ENCODE peak calls at places on chromosomes 11 and 22, in seven cellular contexts. One of them, this sample, is unnamed.

GRCh38 chr11:116563028-116563712 is 209.6 kb downstream of the BUD13 start:
- DNase-seq in A549: peak
- DNase-seq in esophagus muscularis mucosa: no peak
- DNase-seq in transverse colon: no peak
- DNase-seq in tibial nerve: no peak
- DNase-seq in ovary: no peak
- DNase-seq in stomach: no peak
- DNase-seq in this sample: no peak

GRCh38 chr22:46810856-46811786 is 48.7 kb downstream of the TBC1D22A start:
- DNase-seq in A549: no peak
- DNase-seq in esophagus muscularis mucosa: no peak
- DNase-seq in transverse colon: no peak
- DNase-seq in tibial nerve: no peak
- DNase-seq in ovary: peak
- DNase-seq in stomach: peak
- DNase-seq in this sample: no peak

GRCh38 chr11:1475841-1476240 is 10.7 kb downstream of the MOB2 start:
- DNase-seq in A549: no peak
- DNase-seq in esophagus muscularis mucosa: no peak
- DNase-seq in transverse colon: no peak
- DNase-seq in tibial nerve: no peak
- DNase-seq in ovary: no peak
- DNase-seq in stomach: no peak
- DNase-seq in this sample: no peak

GRCh38 chr22:26168934-26169311 is 339 bp upstream of the SEZ6L start:
- DNase-seq in A549: no peak
- DNase-seq in esophagus muscularis mucosa: no peak
- DNase-seq in transverse colon: no peak
- DNase-seq in tibial nerve: no peak
- DNase-seq in ovary: peak
- DNase-seq in stomach: no peak
- DNase-seq in this sample: no peak

GRCh38 chr11:61111786-61112517 is 9.7 kb downstream of the CD5 start:
- DNase-seq in A549: no peak
- DNase-seq in esophagus muscularis mucosa: no peak
- DNase-seq in transverse colon: no peak
- DNase-seq in tibial nerve: no peak
- DNase-seq in ovary: no peak
- DNase-seq in stomach: no peak
- DNase-seq in this sample: no peak

GRCh38 chr22:45818130-45819085 is 146.8 kb downstream of the ATXN10 start:
- DNase-seq in A549: no peak
- DNase-seq in esophagus muscularis mucosa: peak
- DNase-seq in transverse colon: no peak
- DNase-seq in tibial nerve: peak
- DNase-seq in ovary: no peak
- DNase-seq in stomach: no peak
- DNase-seq in this sample: no peak

GRCh38 chr11:14904745-14905103 is 12.7 kb upstream of the CYP2R1 start:
- DNase-seq in A549: peak
- DNase-seq in esophagus muscularis mucosa: peak
- DNase-seq in transverse colon: peak
- DNase-seq in tibial nerve: peak
- DNase-seq in ovary: peak
- DNase-seq in stomach: peak
- DNase-seq in this sample: peak

GRCh38 chr11:94297967-94298576 is 6.3 kb upstream of the IZUMO1R start:
- DNase-seq in A549: no peak
- DNase-seq in esophagus muscularis mucosa: no peak
- DNase-seq in transverse colon: no peak
- DNase-seq in tibial nerve: no peak
- DNase-seq in ovary: no peak
- DNase-seq in stomach: no peak
- DNase-seq in this sample: no peak

GRCh38 chr11:282171-282570 is 4.0 kb downstream of the NLRP6 start:
- DNase-seq in A549: no peak
- DNase-seq in esophagus muscularis mucosa: no peak
- DNase-seq in transverse colon: no peak
- DNase-seq in tibial nerve: no peak
- DNase-seq in ovary: peak
- DNase-seq in stomach: no peak
- DNase-seq in this sample: no peak

GRCh38 chr11:92296138-92296515 is 71.5 kb downstream of the FAT3 start:
- DNase-seq in A549: peak
- DNase-seq in esophagus muscularis mucosa: no peak
- DNase-seq in transverse colon: no peak
- DNase-seq in tibial nerve: no peak
- DNase-seq in ovary: no peak
- DNase-seq in stomach: no peak
- DNase-seq in this sample: no peak

GRCh38 chr11:122632178-122632824 is 23.2 kb upstream of the UBASH3B start:
- DNase-seq in A549: no peak
- DNase-seq in esophagus muscularis mucosa: no peak
- DNase-seq in transverse colon: no peak
- DNase-seq in tibial nerve: no peak
- DNase-seq in ovary: no peak
- DNase-seq in stomach: no peak
- DNase-seq in this sample: no peak

GRCh38 chr11:92332986-92333385 is 108.4 kb downstream of the FAT3 start:
- DNase-seq in A549: no peak
- DNase-seq in esophagus muscularis mucosa: no peak
- DNase-seq in transverse colon: no peak
- DNase-seq in tibial nerve: no peak
- DNase-seq in ovary: no peak
- DNase-seq in stomach: no peak
- DNase-seq in this sample: no peak

GRCh38 chr11:46976182-46976854 is 39.8 kb downstream of the CSTPP1 start:
- DNase-seq in A549: no peak
- DNase-seq in esophagus muscularis mucosa: no peak
- DNase-seq in transverse colon: no peak
- DNase-seq in tibial nerve: no peak
- DNase-seq in ovary: no peak
- DNase-seq in stomach: no peak
- DNase-seq in this sample: no peak

GRCh38 chr11:46979358-46979757 is 42.8 kb downstream of the CSTPP1 start:
- DNase-seq in A549: no peak
- DNase-seq in esophagus muscularis mucosa: no peak
- DNase-seq in transverse colon: no peak
- DNase-seq in tibial nerve: no peak
- DNase-seq in ovary: no peak
- DNase-seq in stomach: no peak
- DNase-seq in this sample: no peak

GRCh38 chr11:46977940-46978595 is 41.5 kb downstream of the CSTPP1 start:
- DNase-seq in A549: peak
- DNase-seq in esophagus muscularis mucosa: no peak
- DNase-seq in transverse colon: no peak
- DNase-seq in tibial nerve: no peak
- DNase-seq in ovary: no peak
- DNase-seq in stomach: no peak
- DNase-seq in this sample: no peak

GRCh38 chr11:46981429-46981828 is 44.9 kb downstream of the CSTPP1 start:
- DNase-seq in A549: no peak
- DNase-seq in esophagus muscularis mucosa: no peak
- DNase-seq in transverse colon: no peak
- DNase-seq in tibial nerve: no peak
- DNase-seq in ovary: no peak
- DNase-seq in stomach: no peak
- DNase-seq in this sample: no peak

GRCh38 chr11:46977038-46977818 is 40.7 kb downstream of the CSTPP1 start:
- DNase-seq in A549: no peak
- DNase-seq in esophagus muscularis mucosa: no peak
- DNase-seq in transverse colon: no peak
- DNase-seq in tibial nerve: no peak
- DNase-seq in ovary: no peak
- DNase-seq in stomach: no peak
- DNase-seq in this sample: no peak
- H3K27ac ChIP-seq in A549: peak
- H3K27ac ChIP-seq in esophagus muscularis mucosa: no peak
- H3K27ac ChIP-seq in transverse colon: no peak
- H3K27ac ChIP-seq in tibial nerve: no peak
- H3K27ac ChIP-seq in ovary: no peak
- H3K27ac ChIP-seq in stomach: no peak
- H3K27ac ChIP-seq in this sample: peak

GRCh38 chr11:110026823-110027626 is 66.2 kb upstream of the ZC3H12C start:
- DNase-seq in A549: no peak
- DNase-seq in esophagus muscularis mucosa: no peak
- DNase-seq in transverse colon: no peak
- DNase-seq in tibial nerve: peak
- DNase-seq in ovary: no peak
- DNase-seq in stomach: no peak
- DNase-seq in this sample: no peak

GRCh38 chr11:110029714-110030113 is 63.5 kb upstream of the ZC3H12C start:
- DNase-seq in A549: no peak
- DNase-seq in esophagus muscularis mucosa: no peak
- DNase-seq in transverse colon: no peak
- DNase-seq in tibial nerve: no peak
- DNase-seq in ovary: no peak
- DNase-seq in stomach: no peak
- DNase-seq in this sample: no peak

GRCh38 chr11:110028904-110029303 is 64.3 kb upstream of the ZC3H12C start:
- DNase-seq in A549: no peak
- DNase-seq in esophagus muscularis mucosa: no peak
- DNase-seq in transverse colon: no peak
- DNase-seq in tibial nerve: no peak
- DNase-seq in ovary: no peak
- DNase-seq in stomach: no peak
- DNase-seq in this sample: no peak

GRCh38 chr11:110031171-110031570 is 62.0 kb upstream of the ZC3H12C start:
- DNase-seq in A549: no peak
- DNase-seq in esophagus muscularis mucosa: no peak
- DNase-seq in transverse colon: no peak
- DNase-seq in tibial nerve: no peak
- DNase-seq in ovary: no peak
- DNase-seq in stomach: no peak
- DNase-seq in this sample: no peak

DNA sequence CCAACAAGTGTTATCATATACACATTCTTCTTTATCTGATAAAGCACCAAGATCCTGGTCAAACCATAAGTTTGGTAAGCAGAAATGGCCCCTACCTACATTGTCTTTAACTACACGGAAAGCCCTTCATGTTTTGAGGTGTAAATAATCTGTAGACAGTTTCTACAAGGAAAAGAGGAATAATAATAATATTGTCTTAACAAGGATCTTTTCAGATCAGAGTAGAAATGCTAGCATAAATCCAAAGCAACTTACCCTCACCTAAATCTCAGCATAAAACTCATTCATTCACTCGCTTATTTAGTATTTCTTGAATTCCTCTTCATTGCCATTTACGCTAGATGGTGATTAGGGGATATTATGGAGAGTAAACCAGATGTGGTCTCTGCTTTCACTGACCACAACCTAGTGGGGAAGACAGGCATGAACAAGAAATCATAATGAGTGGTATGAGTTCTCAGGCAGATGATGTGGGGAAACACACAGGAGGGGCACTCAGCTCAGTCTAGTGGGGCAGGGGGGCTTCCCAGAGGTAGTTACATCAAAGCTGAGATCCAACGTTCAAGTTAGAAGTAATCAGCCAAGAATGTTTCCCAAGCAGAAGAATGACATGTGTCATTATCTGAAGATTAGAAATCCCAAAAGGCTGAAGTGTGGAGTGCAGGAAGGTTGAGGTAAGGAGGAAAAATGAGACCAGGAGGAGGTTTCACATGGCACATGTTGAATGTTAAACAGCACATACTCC is 65.4 kb upstream of the ZC3H12C start:
- DNase-seq in A549: no peak
- DNase-seq in esophagus muscularis mucosa: no peak
- DNase-seq in transverse colon: no peak
- DNase-seq in tibial nerve: no peak
- DNase-seq in ovary: no peak
- DNase-seq in stomach: no peak
- DNase-seq in this sample: no peak
- TF ChIP-seq EP300 in A549: no peak
- TF ChIP-seq EP300 in esophagus muscularis mucosa: no peak
- TF ChIP-seq EP300 in transverse colon: no peak
- TF ChIP-seq EP300 in tibial nerve: no peak
- TF ChIP-seq EP300 in ovary: no peak
- TF ChIP-seq EP300 in stomach: no peak
- TF ChIP-seq EP300 in this sample: no peak

DNA sequence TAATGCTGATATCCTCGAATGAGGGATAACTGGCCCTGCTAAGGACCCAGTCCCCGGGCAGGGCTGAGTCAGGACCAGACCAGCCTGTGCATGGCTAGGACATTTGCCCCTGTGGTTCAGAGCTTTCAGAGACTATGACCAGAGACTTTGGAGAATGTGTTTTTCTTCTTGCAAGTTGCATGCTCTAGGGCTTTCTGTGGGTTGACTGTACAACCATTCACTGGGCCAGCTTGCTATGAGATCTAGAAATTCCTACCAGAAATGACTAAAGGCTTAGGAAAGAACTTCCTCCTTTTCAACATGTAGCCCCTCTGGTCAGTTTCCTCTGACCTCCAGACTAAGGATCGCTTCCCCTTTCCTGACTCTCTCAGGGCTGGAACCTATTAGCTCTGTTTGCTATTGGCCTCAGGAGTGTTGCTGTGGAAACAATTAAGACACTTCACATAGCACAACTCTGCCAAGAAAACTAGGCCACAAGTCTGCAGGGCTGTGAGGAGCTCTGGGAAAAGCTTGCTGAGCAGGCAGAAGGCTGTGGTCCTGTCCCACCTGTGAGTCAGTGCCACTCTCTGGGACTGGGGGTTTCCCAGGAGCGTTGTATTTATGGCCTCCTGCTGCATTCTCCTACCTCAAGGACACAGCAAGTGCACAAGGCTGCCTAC is 10.7 kb downstream of the CRY2 start:
- DNase-seq in A549: no peak
- DNase-seq in esophagus muscularis mucosa: no peak
- DNase-seq in transverse colon: no peak
- DNase-seq in tibial nerve: peak
- DNase-seq in ovary: peak
- DNase-seq in stomach: peak
- DNase-seq in this sample: peak
- H3K27ac ChIP-seq in A549: no peak
- H3K27ac ChIP-seq in esophagus muscularis mucosa: peak
- H3K27ac ChIP-seq in transverse colon: peak
- H3K27ac ChIP-seq in tibial nerve: peak
- H3K27ac ChIP-seq in ovary: peak
- H3K27ac ChIP-seq in stomach: peak
- H3K27ac ChIP-seq in this sample: peak

GRCh38 chr22:19448076-19448607 is 631 bp upstream of the C22orf39 start:
- DNase-seq in A549: peak
- DNase-seq in esophagus muscularis mucosa: no peak
- DNase-seq in transverse colon: peak
- DNase-seq in tibial nerve: no peak
- DNase-seq in ovary: no peak
- DNase-seq in stomach: peak
- DNase-seq in this sample: no peak
- TF ChIP-seq EP300 in A549: no peak
- TF ChIP-seq EP300 in esophagus muscularis mucosa: no peak
- TF ChIP-seq EP300 in transverse colon: no peak
- TF ChIP-seq EP300 in tibial nerve: no peak
- TF ChIP-seq EP300 in ovary: no peak
- TF ChIP-seq EP300 in stomach: no peak
- TF ChIP-seq EP300 in this sample: no peak

GRCh38 chr11:13449522-13449921 is 13.5 kb downstream of the BTBD10 start:
- DNase-seq in A549: no peak
- DNase-seq in esophagus muscularis mucosa: no peak
- DNase-seq in transverse colon: no peak
- DNase-seq in tibial nerve: no peak
- DNase-seq in ovary: no peak
- DNase-seq in stomach: no peak
- DNase-seq in this sample: no peak
- H3K27ac ChIP-seq in A549: no peak
- H3K27ac ChIP-seq in esophagus muscularis mucosa: peak
- H3K27ac ChIP-seq in transverse colon: no peak
- H3K27ac ChIP-seq in tibial nerve: no peak
- H3K27ac ChIP-seq in ovary: no peak
- H3K27ac ChIP-seq in stomach: no peak
- H3K27ac ChIP-seq in this sample: no peak

This sample was measured in suprapubic skin.